ENCODE peak calls at places on chromosomes 3 and 15, in five cellular contexts. A is sigmoid colon, R is mucosa of descending colon, O is uterus, S is adrenal gland. U is an unnamed sample.

GRCh38 chr3:171231361-171231760 is 204.8 kb upstream of the SLC2A2 start:
- DNase-seq in S (no peak), A (no peak), R (no peak), O (no peak), U (no peak)

GRCh38 chr15:81507831-81508230 is 133.8 kb upstream of the TMC3 start:
- DNase-seq in R (no peak), A (no peak), O (no peak), S (no peak), U (no peak)

GRCh38 chr3:64381369-64381768 is 156.1 kb upstream of the PRICKLE2 start:
- DNase-seq in O (no peak), R (no peak), A (no peak), S (no peak), U (no peak)

GRCh38 chr3:71581981-71582611 is 1.4 kb downstream of the FOXP1 start:
- DNase-seq in S (peak; percentile 52), O (peak; percentile 46), A (peak; percentile 76), R (peak; percentile 73), U (peak; percentile 83)

GRCh38 chr3:4030567-4030966 is 231.3 kb downstream of the LRRN1 start:
- DNase-seq in A (no peak), S (no peak), O (no peak), R (no peak), U (no peak)

GRCh38 chr3:47370887-47371697 is 9.7 kb upstream of the PTPN23 start:
- DNase-seq in O (no peak), R (no peak), S (no peak), A (no peak), U (no peak)

GRCh38 chr3:19946291-19946831 is 536 bp upstream of the RAB5A start:
- DNase-seq in A (no peak), R (no peak), S (no peak), O (no peak), U (no peak)

GRCh38 chr3:153734777-153735551 is 386.2 kb upstream of the ARHGEF26 start:
- DNase-seq in A (no peak), R (no peak), S (no peak), O (no peak), U (no peak)

GRCh38 chr3:175386630-175387029 is 527.5 kb downstream of the NAALADL2 start:
- DNase-seq in R (no peak), A (no peak), S (no peak), O (no peak), U (no peak)

GRCh38 chr3:98602078-98602678 is 8.8 kb upstream of the CPOX start:
- DNase-seq in A (no peak), S (peak; percentile 32), O (peak; percentile 27), R (no peak), U (no peak)

GRCh38 chr15:71353171-71353570 is 237.9 kb downstream of the THSD4 start:
- DNase-seq in O (no peak), A (no peak), S (no peak), R (no peak), U (no peak)

GRCh38 chr3:108296239-108296638 is at the start of gene HHLA2:
- DNase-seq in S (no peak), A (no peak), O (no peak), R (no peak), U (no peak)

GRCh38 chr3:113947372-113948014 is at the start of gene ZDHHC23:
- DNase-seq in O (peak; percentile 57), S (peak; percentile 73), R (peak; percentile 89), A (peak; percentile 84), U (peak; percentile 88)

GRCh38 chr3:186882881-186883685 is 40.6 kb downstream of the ADIPOQ start:
- DNase-seq in A (no peak), S (no peak), O (no peak), R (no peak), U (no peak)

GRCh38 chr3:32437898-32438297 is 46.2 kb downstream of the CMTM7 start:
- DNase-seq in O (no peak), R (no peak), S (no peak), A (no peak), U (no peak)

GRCh38 chr3:51243919-51244318 is 141.2 kb upstream of the MANF start:
- DNase-seq in R (no peak), S (no peak), O (no peak), A (no peak), U (no peak)

GRCh38 chr3:124213641-124214040 is 221.7 kb upstream of the ROPN1 start:
- DNase-seq in O (no peak), S (no peak), A (no peak), R (no peak), U (no peak)

GRCh38 chr15:67458449-67458848 is 62.5 kb upstream of the C15orf61 start:
- DNase-seq in A (no peak), S (no peak), R (no peak), O (no peak), U (no peak)

GRCh38 chr15:62269504-62269903 is 104.4 kb upstream of the C2CD4B start:
- DNase-seq in S (no peak), R (no peak), O (no peak), A (no peak), U (no peak)

GRCh38 chr3:157360044-157360443 is 76.6 kb upstream of the PTX3 start:
- DNase-seq in A (no peak), O (no peak), R (no peak), S (peak; percentile 57), U (no peak)

GRCh38 chr3:133578548-133579191 is 5.2 kb downstream of the CDV3 start:
- DNase-seq in O (no peak), S (no peak), R (no peak), A (no peak), U (no peak)

GRCh38 chr3:42601898-42602581 is 1.6 kb downstream of the NKTR start:
- DNase-seq in S (no peak), A (no peak), R (no peak), O (no peak), U (no peak)

GRCh38 chr3:53347261-53348064 is at the start of gene DCP1A:
- DNase-seq in S (peak; percentile 96), A (peak; percentile 98), R (peak; percentile 97), O (peak; percentile 96), U (peak; percentile 95)
- H3K9me3 ChIP-seq in S (no peaks in the 10 kb centered on the region), A (no peaks in the 10 kb centered on the region), R (no peaks in the 10 kb centered on the region), O (no peaks in the 10 kb centered on the region), U (no peaks in the 10 kb centered on the region)

GRCh38 chr15:36884404-36885335 is 215.7 kb downstream of the MEIS2 start:
- DNase-seq in R (no peak), A (no peak), S (no peak), O (no peak), U (no peak)
- H3K4me1 ChIP-seq in R (peaks cover 4% of the 10 kb centered on the region), A (peaks cover 31% of the 10 kb centered on the region), S (no peaks in the 10 kb centered on the region), O (no peaks in the 10 kb centered on the region), U (peaks cover 17% of the 10 kb centered on the region)

DNA sequence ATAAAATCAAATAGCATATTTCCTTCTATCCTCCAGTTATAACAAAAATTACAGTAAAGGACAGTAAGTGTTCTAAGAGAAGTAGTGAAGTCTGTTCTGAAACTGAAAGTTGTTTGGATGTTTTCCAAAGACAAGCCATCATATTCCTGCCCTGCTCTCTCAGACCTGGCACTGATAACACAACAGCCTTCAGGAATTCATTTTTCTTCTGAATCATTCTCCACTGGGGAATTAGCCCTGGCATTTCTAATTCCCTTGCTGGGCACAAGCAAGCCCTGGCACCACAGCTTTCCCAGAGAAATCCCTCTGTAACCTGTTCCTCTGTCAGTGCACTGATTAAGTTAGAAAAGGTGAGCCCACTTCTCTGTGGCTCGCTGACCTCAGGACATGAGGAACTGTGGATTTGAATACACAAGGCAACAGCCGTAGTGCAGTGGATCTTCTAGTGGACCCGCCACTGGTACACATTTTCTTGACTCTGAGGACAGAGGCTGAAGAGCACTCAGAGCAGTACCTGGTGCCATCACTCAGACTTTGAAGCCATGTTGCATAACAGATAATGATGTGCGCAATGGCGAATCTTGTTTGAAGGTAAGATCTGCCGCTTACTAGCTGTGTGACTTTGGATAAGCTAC is 61.6 kb downstream of the WWTR1 start:
- DNase-seq in R (no peak), O (no peak), A (no peak), S (peak; percentile 63), U (no peak)
- H3K4me3 ChIP-seq in R (no peak overlapping the region), O (no peak overlapping the region), A (no peak overlapping the region), S (no peak overlapping the region), U (no peak overlapping the region)

DNA sequence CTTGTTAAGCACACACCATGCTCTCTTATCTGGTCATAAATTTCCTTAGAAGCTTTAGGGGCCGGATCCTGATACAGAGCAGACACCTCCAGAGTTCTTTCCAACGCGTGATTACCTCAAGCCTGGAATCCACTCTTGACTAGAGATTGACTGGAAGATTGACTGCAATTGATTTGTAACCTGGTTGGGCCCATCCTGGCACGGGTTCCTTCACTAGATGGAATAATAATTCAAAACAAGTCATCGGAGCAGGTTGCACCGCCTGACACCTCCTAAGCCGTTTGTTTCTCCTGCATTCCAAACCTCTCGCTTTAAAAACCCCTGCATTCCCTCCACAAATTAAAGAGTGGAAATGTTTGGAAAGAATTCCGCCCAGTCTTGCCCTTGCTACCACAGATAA is 344.8 kb downstream of the CHL1 start:
- DNase-seq in S (no peak), A (no peak), O (peak; percentile 65), R (no peak), U (no peak)
- H3K9me3 ChIP-seq in S (no peaks in the 10 kb centered on the region), A (no peaks in the 10 kb centered on the region), O (no peaks in the 10 kb centered on the region), R (peaks cover under 1% of the 10 kb centered on the region), U (no peaks in the 10 kb centered on the region)

DNA sequence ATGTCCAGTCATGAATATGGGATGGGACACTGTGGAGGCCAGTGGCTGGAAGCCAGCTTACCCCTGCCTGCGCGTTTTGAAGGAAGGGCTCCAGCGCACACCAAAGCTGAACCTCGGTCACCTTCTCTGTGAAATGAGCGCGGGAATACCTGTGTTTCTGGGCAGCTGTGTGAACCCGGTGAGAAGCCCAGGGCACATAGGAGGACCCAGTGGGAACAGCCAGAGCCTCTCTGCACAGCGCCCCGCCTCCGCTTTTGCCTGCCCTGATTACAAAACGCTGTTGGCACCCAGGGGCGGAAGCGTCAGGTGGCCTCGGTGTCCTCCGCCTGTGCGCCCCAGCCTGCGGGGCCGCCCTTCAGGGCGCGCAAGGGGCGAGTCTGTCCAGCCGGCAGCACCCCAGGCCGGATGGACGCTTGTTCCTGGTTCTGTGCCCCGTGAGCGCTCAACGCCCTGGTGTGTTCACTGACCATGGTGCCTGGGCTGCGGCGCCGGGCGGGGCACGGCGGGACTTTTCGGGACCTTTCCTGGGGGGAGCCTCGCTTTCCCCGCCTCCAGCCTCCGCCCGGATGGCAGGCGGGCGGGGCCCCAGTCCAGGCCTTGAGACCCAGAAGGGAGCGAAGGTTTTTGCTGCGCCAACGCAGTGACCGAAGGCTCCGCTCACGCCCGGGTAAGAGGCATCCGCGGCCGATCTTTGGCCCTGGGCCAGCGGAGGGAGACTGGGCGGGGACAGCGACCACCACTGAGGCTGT is at the start of gene SQOR:
- DNase-seq in O (peak; percentile 76), A (peak; percentile 95), R (peak; percentile 95), S (peak; percentile 91), U (peak; percentile 94)
- H3K4me1 ChIP-seq in O (no peaks in the 10 kb centered on the region), A (peaks cover 27% of the 10 kb centered on the region), R (peaks cover 27% of the 10 kb centered on the region), S (peaks cover 18% of the 10 kb centered on the region), U (peaks cover 38% of the 10 kb centered on the region)

U was measured in lower lobe of right lung.